ENCODE peak calls at places on chromosomes 16 and 17, in ten cellular contexts. One of them, this sample, is unnamed.

GRCh38 chr17:958712-959451 is 20.7 kb downstream of the NXN start:
- DNase-seq in midbrain: no peak
- DNase-seq in stimulated activated CD4-positive, alpha-beta T cell treated with anti-CD3 and anti-CD28 coated beads, Interleukin-1b, Interleukin-23, amount 100 ng/mL, for 1 hour: no peak
- DNase-seq in HAP-1: no peak
- DNase-seq in HepG2: no peak
- DNase-seq in stromal cell of bone marrow: no peak
- DNase-seq in stimulated activated naive CD4-positive, alpha-beta T cell: no peak
- DNase-seq in HEK293T: no peak
- DNase-seq in brain pericyte: no peak
- DNase-seq in NCI-H345: no peak
- DNase-seq in this sample: no peak

GRCh38 chr17:336110-337021 is 16.2 kb downstream of the RPH3AL start:
- DNase-seq in midbrain: no peak
- DNase-seq in stimulated activated CD4-positive, alpha-beta T cell treated with anti-CD3 and anti-CD28 coated beads, Interleukin-1b, Interleukin-23, amount 100 ng/mL, for 1 hour: no peak
- DNase-seq in HAP-1: peak; percentile 50
- DNase-seq in HepG2: no peak
- DNase-seq in stromal cell of bone marrow: no peak
- DNase-seq in stimulated activated naive CD4-positive, alpha-beta T cell: peak; percentile 55
- DNase-seq in HEK293T: no peak
- DNase-seq in brain pericyte: no peak
- DNase-seq in NCI-H345: peak; percentile 25
- DNase-seq in this sample: no peak

GRCh38 chr17:27356091-27356705 is 62.3 kb downstream of the WSB1 start:
- DNase-seq in midbrain: no peak
- DNase-seq in stimulated activated CD4-positive, alpha-beta T cell treated with anti-CD3 and anti-CD28 coated beads, Interleukin-1b, Interleukin-23, amount 100 ng/mL, for 1 hour: no peak
- DNase-seq in HAP-1: no peak
- DNase-seq in HepG2: no peak
- DNase-seq in stromal cell of bone marrow: no peak
- DNase-seq in stimulated activated naive CD4-positive, alpha-beta T cell: no peak
- DNase-seq in HEK293T: no peak
- DNase-seq in brain pericyte: no peak
- DNase-seq in NCI-H345: peak; percentile 43
- DNase-seq in this sample: no peak

GRCh38 chr16:11354733-11355574 is 9.7 kb downstream of the RMI2 start:
- DNase-seq in midbrain: peak; percentile 3
- DNase-seq in stimulated activated CD4-positive, alpha-beta T cell treated with anti-CD3 and anti-CD28 coated beads, Interleukin-1b, Interleukin-23, amount 100 ng/mL, for 1 hour: peak; percentile 26
- DNase-seq in HAP-1: no peak
- DNase-seq in HepG2: no peak
- DNase-seq in stromal cell of bone marrow: no peak
- DNase-seq in stimulated activated naive CD4-positive, alpha-beta T cell: peak; percentile 38
- DNase-seq in HEK293T: peak; percentile 4
- DNase-seq in brain pericyte: no peak
- DNase-seq in NCI-H345: no peak
- DNase-seq in this sample: no peak

GRCh38 chr17:58277726-58278595 is 2.8 kb downstream of the MPO start:
- DNase-seq in midbrain: no peak
- DNase-seq in stimulated activated CD4-positive, alpha-beta T cell treated with anti-CD3 and anti-CD28 coated beads, Interleukin-1b, Interleukin-23, amount 100 ng/mL, for 1 hour: no peak
- DNase-seq in HAP-1: no peak
- DNase-seq in HepG2: no peak
- DNase-seq in stromal cell of bone marrow: no peak
- DNase-seq in stimulated activated naive CD4-positive, alpha-beta T cell: no peak
- DNase-seq in HEK293T: peak; percentile 4
- DNase-seq in brain pericyte: no peak
- DNase-seq in NCI-H345: no peak
- DNase-seq in this sample: no peak

GRCh38 chr17:8002646-8003593 is 505 bp downstream of the GUCY2D start:
- DNase-seq in midbrain: no peak
- DNase-seq in stimulated activated CD4-positive, alpha-beta T cell treated with anti-CD3 and anti-CD28 coated beads, Interleukin-1b, Interleukin-23, amount 100 ng/mL, for 1 hour: no peak
- DNase-seq in HAP-1: no peak
- DNase-seq in HepG2: no peak
- DNase-seq in stromal cell of bone marrow: no peak
- DNase-seq in stimulated activated naive CD4-positive, alpha-beta T cell: no peak
- DNase-seq in HEK293T: no peak
- DNase-seq in brain pericyte: no peak
- DNase-seq in NCI-H345: no peak
- DNase-seq in this sample: no peak

GRCh38 chr17:29572691-29573557 is 4.4 kb downstream of the TP53I13 start:
- DNase-seq in midbrain: peak; percentile 47
- DNase-seq in stimulated activated CD4-positive, alpha-beta T cell treated with anti-CD3 and anti-CD28 coated beads, Interleukin-1b, Interleukin-23, amount 100 ng/mL, for 1 hour: no peak
- DNase-seq in HAP-1: peak; percentile 22
- DNase-seq in HepG2: no peak
- DNase-seq in stromal cell of bone marrow: no peak
- DNase-seq in stimulated activated naive CD4-positive, alpha-beta T cell: no peak
- DNase-seq in HEK293T: no peak
- DNase-seq in brain pericyte: no peak
- DNase-seq in NCI-H345: no peak
- DNase-seq in this sample: no peak

GRCh38 chr16:86375370-86375769 is 135.0 kb upstream of the FOXF1 start:
- DNase-seq in midbrain: no peak
- DNase-seq in stimulated activated CD4-positive, alpha-beta T cell treated with anti-CD3 and anti-CD28 coated beads, Interleukin-1b, Interleukin-23, amount 100 ng/mL, for 1 hour: no peak
- DNase-seq in HAP-1: no peak
- DNase-seq in HepG2: no peak
- DNase-seq in stromal cell of bone marrow: no peak
- DNase-seq in stimulated activated naive CD4-positive, alpha-beta T cell: no peak
- DNase-seq in HEK293T: no peak
- DNase-seq in brain pericyte: no peak
- DNase-seq in NCI-H345: no peak
- DNase-seq in this sample: no peak

GRCh38 chr17:41959336-41960095 is 7.1 kb upstream of the CNP start:
- DNase-seq in midbrain: peak; percentile 18
- DNase-seq in stimulated activated CD4-positive, alpha-beta T cell treated with anti-CD3 and anti-CD28 coated beads, Interleukin-1b, Interleukin-23, amount 100 ng/mL, for 1 hour: no peak
- DNase-seq in HAP-1: peak; percentile 56
- DNase-seq in HepG2: peak; percentile 85
- DNase-seq in stromal cell of bone marrow: peak; percentile 24
- DNase-seq in stimulated activated naive CD4-positive, alpha-beta T cell: no peak
- DNase-seq in HEK293T: peak; percentile 60
- DNase-seq in brain pericyte: no peak
- DNase-seq in NCI-H345: no peak
- DNase-seq in this sample: no peak

GRCh38 chr16:30659507-30660423 is 1.5 kb downstream of the FBRS start:
- DNase-seq in midbrain: no peak
- DNase-seq in stimulated activated CD4-positive, alpha-beta T cell treated with anti-CD3 and anti-CD28 coated beads, Interleukin-1b, Interleukin-23, amount 100 ng/mL, for 1 hour: peak; percentile 32
- DNase-seq in HAP-1: no peak
- DNase-seq in HepG2: no peak
- DNase-seq in stromal cell of bone marrow: no peak
- DNase-seq in stimulated activated naive CD4-positive, alpha-beta T cell: peak; percentile 35
- DNase-seq in HEK293T: peak; percentile 60
- DNase-seq in brain pericyte: no peak
- DNase-seq in NCI-H345: no peak
- DNase-seq in this sample: no peak

GRCh38 chr17:44965491-44966234 is 2.4 kb downstream of the C1QL1 start:
- DNase-seq in midbrain: no peak
- DNase-seq in stimulated activated CD4-positive, alpha-beta T cell treated with anti-CD3 and anti-CD28 coated beads, Interleukin-1b, Interleukin-23, amount 100 ng/mL, for 1 hour: no peak
- DNase-seq in HAP-1: no peak
- DNase-seq in HepG2: no peak
- DNase-seq in stromal cell of bone marrow: no peak
- DNase-seq in stimulated activated naive CD4-positive, alpha-beta T cell: no peak
- DNase-seq in HEK293T: no peak
- DNase-seq in brain pericyte: no peak
- DNase-seq in NCI-H345: no peak
- DNase-seq in this sample: no peak

GRCh38 chr16:75860654-75861053 is 134.4 kb upstream of the CPHXL start:
- DNase-seq in midbrain: peak; percentile 76
- DNase-seq in stimulated activated CD4-positive, alpha-beta T cell treated with anti-CD3 and anti-CD28 coated beads, Interleukin-1b, Interleukin-23, amount 100 ng/mL, for 1 hour: no peak
- DNase-seq in HAP-1: peak; percentile 11
- DNase-seq in HepG2: peak; percentile 21
- DNase-seq in stromal cell of bone marrow: no peak
- DNase-seq in stimulated activated naive CD4-positive, alpha-beta T cell: no peak
- DNase-seq in HEK293T: no peak
- DNase-seq in brain pericyte: no peak
- DNase-seq in NCI-H345: peak; percentile 2
- DNase-seq in this sample: no peak

GRCh38 chr16:81593481-81593880 is 148.9 kb downstream of the CMIP start:
- DNase-seq in midbrain: no peak
- DNase-seq in stimulated activated CD4-positive, alpha-beta T cell treated with anti-CD3 and anti-CD28 coated beads, Interleukin-1b, Interleukin-23, amount 100 ng/mL, for 1 hour: no peak
- DNase-seq in HAP-1: no peak
- DNase-seq in HepG2: no peak
- DNase-seq in stromal cell of bone marrow: no peak
- DNase-seq in stimulated activated naive CD4-positive, alpha-beta T cell: no peak
- DNase-seq in HEK293T: no peak
- DNase-seq in brain pericyte: no peak
- DNase-seq in NCI-H345: peak; percentile 78
- DNase-seq in this sample: no peak

GRCh38 chr17:69761767-69762321 is 313.2 kb upstream of the KCNJ16 start:
- DNase-seq in midbrain: no peak
- DNase-seq in stimulated activated CD4-positive, alpha-beta T cell treated with anti-CD3 and anti-CD28 coated beads, Interleukin-1b, Interleukin-23, amount 100 ng/mL, for 1 hour: no peak
- DNase-seq in HAP-1: no peak
- DNase-seq in HepG2: peak; percentile 9
- DNase-seq in stromal cell of bone marrow: peak; percentile 69
- DNase-seq in stimulated activated naive CD4-positive, alpha-beta T cell: no peak
- DNase-seq in HEK293T: no peak
- DNase-seq in brain pericyte: no peak
- DNase-seq in NCI-H345: no peak
- DNase-seq in this sample: no peak

GRCh38 chr17:30954046-30954805 is 16.6 kb upstream of the RNF135 start:
- DNase-seq in midbrain: peak; percentile 37
- DNase-seq in stimulated activated CD4-positive, alpha-beta T cell treated with anti-CD3 and anti-CD28 coated beads, Interleukin-1b, Interleukin-23, amount 100 ng/mL, for 1 hour: no peak
- DNase-seq in HAP-1: no peak
- DNase-seq in HepG2: no peak
- DNase-seq in stromal cell of bone marrow: no peak
- DNase-seq in stimulated activated naive CD4-positive, alpha-beta T cell: no peak
- DNase-seq in HEK293T: no peak
- DNase-seq in brain pericyte: no peak
- DNase-seq in NCI-H345: no peak
- DNase-seq in this sample: no peak

GRCh38 chr17:64174686-64175456 is 44.9 kb upstream of the ERN1 start:
- DNase-seq in midbrain: peak; percentile 49
- DNase-seq in stimulated activated CD4-positive, alpha-beta T cell treated with anti-CD3 and anti-CD28 coated beads, Interleukin-1b, Interleukin-23, amount 100 ng/mL, for 1 hour: no peak
- DNase-seq in HAP-1: no peak
- DNase-seq in HepG2: no peak
- DNase-seq in stromal cell of bone marrow: peak; percentile 51
- DNase-seq in stimulated activated naive CD4-positive, alpha-beta T cell: no peak
- DNase-seq in HEK293T: no peak
- DNase-seq in brain pericyte: no peak
- DNase-seq in NCI-H345: no peak
- DNase-seq in this sample: no peak

GRCh38 chr17:2911755-2912111 is 115.5 kb downstream of the RAP1GAP2 start:
- DNase-seq in midbrain: no peak
- DNase-seq in stimulated activated CD4-positive, alpha-beta T cell treated with anti-CD3 and anti-CD28 coated beads, Interleukin-1b, Interleukin-23, amount 100 ng/mL, for 1 hour: no peak
- DNase-seq in HAP-1: no peak
- DNase-seq in HepG2: no peak
- DNase-seq in stromal cell of bone marrow: no peak
- DNase-seq in stimulated activated naive CD4-positive, alpha-beta T cell: no peak
- DNase-seq in HEK293T: no peak
- DNase-seq in brain pericyte: no peak
- DNase-seq in NCI-H345: no peak
- DNase-seq in this sample: no peak

GRCh38 chr16:4381072-4381934 is 9.7 kb downstream of the VASN start:
- DNase-seq in midbrain: peak; percentile 60
- DNase-seq in stimulated activated CD4-positive, alpha-beta T cell treated with anti-CD3 and anti-CD28 coated beads, Interleukin-1b, Interleukin-23, amount 100 ng/mL, for 1 hour: no peak
- DNase-seq in HAP-1: no peak
- DNase-seq in HepG2: no peak
- DNase-seq in stromal cell of bone marrow: no peak
- DNase-seq in stimulated activated naive CD4-positive, alpha-beta T cell: no peak
- DNase-seq in HEK293T: no peak
- DNase-seq in brain pericyte: no peak
- DNase-seq in NCI-H345: no peak
- DNase-seq in this sample: no peak

GRCh38 chr16:48617711-48618148 is 7.8 kb upstream of the N4BP1 start:
- DNase-seq in midbrain: no peak
- DNase-seq in stimulated activated CD4-positive, alpha-beta T cell treated with anti-CD3 and anti-CD28 coated beads, Interleukin-1b, Interleukin-23, amount 100 ng/mL, for 1 hour: no peak
- DNase-seq in HAP-1: peak; percentile 50
- DNase-seq in HepG2: no peak
- DNase-seq in stromal cell of bone marrow: no peak
- DNase-seq in stimulated activated naive CD4-positive, alpha-beta T cell: no peak
- DNase-seq in HEK293T: no peak
- DNase-seq in brain pericyte: no peak
- DNase-seq in NCI-H345: peak; percentile 73
- DNase-seq in this sample: no peak

GRCh38 chr16:1108299-1109252 is 12.5 kb upstream of the C1QTNF8 start:
- DNase-seq in midbrain: peak; percentile 9
- DNase-seq in stimulated activated CD4-positive, alpha-beta T cell treated with anti-CD3 and anti-CD28 coated beads, Interleukin-1b, Interleukin-23, amount 100 ng/mL, for 1 hour: no peak
- DNase-seq in HAP-1: peak; percentile 35
- DNase-seq in HepG2: no peak
- DNase-seq in stromal cell of bone marrow: peak; percentile 9
- DNase-seq in stimulated activated naive CD4-positive, alpha-beta T cell: no peak
- DNase-seq in HEK293T: no peak
- DNase-seq in brain pericyte: no peak
- DNase-seq in NCI-H345: peak; percentile 23
- DNase-seq in this sample: no peak

GRCh38 chr17:3602499-3602898 is 6.7 kb downstream of the TRPV1 start:
- DNase-seq in midbrain: no peak
- DNase-seq in stimulated activated CD4-positive, alpha-beta T cell treated with anti-CD3 and anti-CD28 coated beads, Interleukin-1b, Interleukin-23, amount 100 ng/mL, for 1 hour: no peak
- DNase-seq in HAP-1: peak; percentile 45
- DNase-seq in HepG2: peak; percentile 44
- DNase-seq in stromal cell of bone marrow: no peak
- DNase-seq in stimulated activated naive CD4-positive, alpha-beta T cell: no peak
- DNase-seq in HEK293T: peak; percentile 52
- DNase-seq in brain pericyte: no peak
- DNase-seq in NCI-H345: no peak
- DNase-seq in this sample: no peak

GRCh38 chr17:75323043-75323591 is 33.9 kb upstream of the SLC25A19 start:
- DNase-seq in midbrain: peak; percentile 90
- DNase-seq in stimulated activated CD4-positive, alpha-beta T cell treated with anti-CD3 and anti-CD28 coated beads, Interleukin-1b, Interleukin-23, amount 100 ng/mL, for 1 hour: peak; percentile 87
- DNase-seq in HAP-1: peak; percentile 94
- DNase-seq in HepG2: peak; percentile 85
- DNase-seq in stromal cell of bone marrow: peak; percentile 76
- DNase-seq in stimulated activated naive CD4-positive, alpha-beta T cell: peak; percentile 87
- DNase-seq in HEK293T: peak; percentile 81
- DNase-seq in brain pericyte: peak; percentile 37
- DNase-seq in NCI-H345: peak; percentile 88
- DNase-seq in this sample: peak; percentile 70

GRCh38 chr16:75099075-75099667 is 17.4 kb downstream of the LDHD start:
- DNase-seq in midbrain: no peak
- DNase-seq in stimulated activated CD4-positive, alpha-beta T cell treated with anti-CD3 and anti-CD28 coated beads, Interleukin-1b, Interleukin-23, amount 100 ng/mL, for 1 hour: no peak
- DNase-seq in HAP-1: no peak
- DNase-seq in HepG2: no peak
- DNase-seq in stromal cell of bone marrow: no peak
- DNase-seq in stimulated activated naive CD4-positive, alpha-beta T cell: no peak
- DNase-seq in HEK293T: no peak
- DNase-seq in brain pericyte: no peak
- DNase-seq in NCI-H345: no peak
- DNase-seq in this sample: no peak

GRCh38 chr17:62827722-62828498 is 19.8 kb upstream of the MARCHF10 start:
- DNase-seq in midbrain: no peak
- DNase-seq in stimulated activated CD4-positive, alpha-beta T cell treated with anti-CD3 and anti-CD28 coated beads, Interleukin-1b, Interleukin-23, amount 100 ng/mL, for 1 hour: no peak
- DNase-seq in HAP-1: peak; percentile 24
- DNase-seq in HepG2: no peak
- DNase-seq in stromal cell of bone marrow: no peak
- DNase-seq in stimulated activated naive CD4-positive, alpha-beta T cell: no peak
- DNase-seq in HEK293T: no peak
- DNase-seq in brain pericyte: no peak
- DNase-seq in NCI-H345: no peak
- DNase-seq in this sample: no peak

GRCh38 chr16:21302454-21302853 is 24.4 kb upstream of the CRYM start:
- DNase-seq in midbrain: no peak
- DNase-seq in stimulated activated CD4-positive, alpha-beta T cell treated with anti-CD3 and anti-CD28 coated beads, Interleukin-1b, Interleukin-23, amount 100 ng/mL, for 1 hour: no peak
- DNase-seq in HAP-1: no peak
- DNase-seq in HepG2: no peak
- DNase-seq in stromal cell of bone marrow: no peak
- DNase-seq in stimulated activated naive CD4-positive, alpha-beta T cell: no peak
- DNase-seq in HEK293T: no peak
- DNase-seq in brain pericyte: no peak
- DNase-seq in NCI-H345: peak; percentile 39
- DNase-seq in this sample: no peak

GRCh38 chr16:54923055-54923473 is 7.6 kb upstream of the IRX5 start:
- DNase-seq in midbrain: no peak
- DNase-seq in stimulated activated CD4-positive, alpha-beta T cell treated with anti-CD3 and anti-CD28 coated beads, Interleukin-1b, Interleukin-23, amount 100 ng/mL, for 1 hour: no peak
- DNase-seq in HAP-1: no peak
- DNase-seq in HepG2: no peak
- DNase-seq in stromal cell of bone marrow: no peak
- DNase-seq in stimulated activated naive CD4-positive, alpha-beta T cell: no peak
- DNase-seq in HEK293T: no peak
- DNase-seq in brain pericyte: no peak
- DNase-seq in NCI-H345: no peak
- DNase-seq in this sample: no peak

GRCh38 chr16:4314532-4315184 is 1.2 kb upstream of the GLIS2 start:
- DNase-seq in midbrain: no peak
- DNase-seq in stimulated activated CD4-positive, alpha-beta T cell treated with anti-CD3 and anti-CD28 coated beads, Interleukin-1b, Interleukin-23, amount 100 ng/mL, for 1 hour: no peak
- DNase-seq in HAP-1: peak; percentile 63
- DNase-seq in HepG2: no peak
- DNase-seq in stromal cell of bone marrow: no peak
- DNase-seq in stimulated activated naive CD4-positive, alpha-beta T cell: no peak
- DNase-seq in HEK293T: no peak
- DNase-seq in brain pericyte: no peak
- DNase-seq in NCI-H345: peak; percentile 33
- DNase-seq in this sample: no peak

GRCh38 chr17:50055055-50055425 is 870 bp upstream of the ITGA3 start:
- DNase-seq in midbrain: no peak
- DNase-seq in stimulated activated CD4-positive, alpha-beta T cell treated with anti-CD3 and anti-CD28 coated beads, Interleukin-1b, Interleukin-23, amount 100 ng/mL, for 1 hour: no peak
- DNase-seq in HAP-1: no peak
- DNase-seq in HepG2: no peak
- DNase-seq in stromal cell of bone marrow: no peak
- DNase-seq in stimulated activated naive CD4-positive, alpha-beta T cell: no peak
- DNase-seq in HEK293T: no peak
- DNase-seq in brain pericyte: no peak
- DNase-seq in NCI-H345: peak; percentile 90
- DNase-seq in this sample: no peak